ENCODE peak calls at places on chromosomes 1 and 21, in nine cellular contexts. K is dermis microvascular lymphatic vessel endothelial cell; Y is lower lobe of right lung; X is posterior vena cava; Z is NCI-H2107; P is keratinocyte; B is CD4-positive, alpha-beta T cell; D is neuronal stem cell; T is thoracic aorta. I is an unnamed sample.

GRCh38 chr1:207619833-207620572 is 24.9 kb upstream of the CR1L start:
- DNase-seq in K (peak), Z (no peak), B (no peak), X (no peak), T (no peak), D (peak), P (no peak), Y (no peak), I (no peak)

GRCh38 chr1:10471411-10472219 is 714 bp downstream of the DFFA start:
- DNase-seq in T (no peak), D (no peak), K (peak), Y (no peak), P (no peak), Z (no peak), X (no peak), B (no peak), I (no peak)

GRCh38 chr1:28835237-28835650 is 23.3 kb downstream of the OPRD1 start:
- DNase-seq in B (no peak), K (no peak), Z (peak), P (no peak), Y (no peak), X (no peak), T (no peak), D (no peak), I (no peak)

GRCh38 chr1:189619682-189620332 is 857.9 kb downstream of the BRINP3 start:
- DNase-seq in X (no peak), T (no peak), Y (no peak), K (peak), Z (peak), P (peak), B (no peak), D (no peak), I (no peak)

GRCh38 chr1:167207940-167208623 is 12.6 kb upstream of the POU2F1 start:
- DNase-seq in K (no peak), D (no peak), Z (no peak), P (no peak), Y (no peak), T (no peak), B (no peak), X (no peak), I (no peak)

GRCh38 chr21:39314155-39315027 is 959 bp upstream of the BRWD1 start:
- DNase-seq in Z (peak), Y (peak), T (no peak), D (no peak), K (peak), P (no peak), X (no peak), B (no peak), I (no peak)

GRCh38 chr1:3610165-3610822 is 1.0 kb downstream of the MEGF6 start:
- DNase-seq in Z (no peak), K (no peak), B (no peak), X (no peak), P (no peak), D (no peak), Y (no peak), T (no peak), I (no peak)

GRCh38 chr1:246417152-246417812 is 89.8 kb downstream of the SMYD3 start:
- DNase-seq in Y (no peak), Z (no peak), B (no peak), D (no peak), X (no peak), P (no peak), T (no peak), K (peak), I (no peak)

GRCh38 chr1:230772457-230773395 is 25.5 kb downstream of the CAPN9 start:
- DNase-seq in Y (no peak), T (no peak), P (no peak), Z (no peak), X (no peak), B (no peak), D (no peak), K (no peak), I (no peak)

GRCh38 chr1:23505851-23506250 is 21.9 kb upstream of the ASAP3 start:
- DNase-seq in Y (no peak), B (no peak), X (no peak), K (no peak), P (no peak), T (no peak), Z (no peak), D (no peak), I (no peak)

GRCh38 chr21:28193189-28193588 is 799.5 kb downstream of the LTN1 start:
- DNase-seq in Y (no peak), D (no peak), B (no peak), Z (no peak), K (no peak), X (no peak), P (no peak), T (no peak), I (no peak)

GRCh38 chr1:159647616-159648015 is 60.0 kb downstream of the APCS start:
- DNase-seq in P (no peak), Y (no peak), T (no peak), X (no peak), Z (no peak), K (no peak), D (no peak), B (no peak), I (no peak)

GRCh38 chr1:37476460-37477197 is 2.2 kb downstream of the ZC3H12A start:
- DNase-seq in X (peak), Z (no peak), D (no peak), K (peak), Y (peak), P (peak), T (peak), B (no peak), I (no peak)

GRCh38 chr1:31627930-31628421 is 10.5 kb downstream of the HCRTR1 start:
- DNase-seq in K (no peak), B (no peak), P (no peak), X (peak), Z (no peak), T (peak), Y (peak), D (no peak), I (no peak)

GRCh38 chr1:7356079-7356478 is 415.0 kb upstream of the VAMP3 start:
- DNase-seq in K (no peak), Y (no peak), D (no peak), Z (no peak), T (no peak), B (no peak), P (no peak), X (no peak), I (no peak)

GRCh38 chr1:241411056-241411775 is 54.2 kb upstream of the RGS7 start:
- DNase-seq in Z (no peak), D (no peak), T (no peak), X (no peak), K (peak), P (no peak), B (no peak), Y (no peak), I (no peak)

GRCh38 chr1:111559736-111560279 is 56.4 kb upstream of the ADORA3 start:
- DNase-seq in Z (no peak), X (no peak), Y (no peak), D (no peak), K (no peak), P (no peak), T (no peak), B (no peak), I (no peak)

GRCh38 chr1:43466403-43466802 is 12.7 kb upstream of the HYI start:
- DNase-seq in D (no peak), Y (no peak), B (no peak), P (no peak), Z (no peak), T (no peak), X (no peak), K (no peak), I (no peak)

GRCh38 chr1:94396356-94396755 is 21.8 kb upstream of the ABCD3 start:
- DNase-seq in B (no peak), Y (no peak), K (peak), Z (no peak), X (no peak), P (no peak), D (no peak), T (no peak), I (no peak)